ENCODE peak calls at places on chromosomes 6 and 20, in six cellular contexts. N, G, E, M, U and X are unnamed samples.

GRCh38 chr20:326645-327031 is 1.3 kb downstream of the SOX12 start:
- DNase-seq in U (no peak), E (peak), M (peak), G (no peak), N (no peak), X (no peak)

GRCh38 chr6:168784426-168784825 is 343.4 kb downstream of the SMOC2 start:
- DNase-seq in U (no peak), G (no peak), N (no peak), M (no peak), E (no peak), X (no peak)

GRCh38 chr20:33647603-33648395 is 14.3 kb upstream of the C20orf144 start:
- DNase-seq in U (no peak), N (no peak), G (no peak), M (no peak), E (no peak), X (peak)

GRCh38 chr6:90458353-90459224 is 128.3 kb downstream of the MAP3K7 start:
- DNase-seq in M (no peak), E (no peak), U (no peak), N (no peak), G (no peak), X (no peak)

GRCh38 chr6:21438986-21439352 is 154.6 kb upstream of the SOX4 start:
- DNase-seq in U (no peak), E (no peak), G (no peak), M (no peak), N (no peak), X (no peak)

GRCh38 chr6:137728386-137729349 is 138.4 kb upstream of the TNFAIP3 start:
- DNase-seq in U (no peak), N (no peak), M (no peak), E (no peak), G (peak), X (peak)

GRCh38 chr6:117329926-117330325 is 64.6 kb downstream of the VGLL2 start:
- DNase-seq in E (no peak), N (no peak), M (no peak), G (no peak), U (no peak), X (no peak)

GRCh38 chr20:38649275-38649891 is 47.8 kb downstream of the ARHGAP40 start:
- DNase-seq in G (no peak), M (no peak), E (no peak), U (peak), N (no peak), X (no peak)

GRCh38 chr6:167689751-167690150 is 137.0 kb upstream of the AFDN start:
- DNase-seq in U (no peak), M (no peak), G (no peak), N (no peak), E (no peak), X (no peak)

GRCh38 chr6:154500769-154501171 is 9.7 kb downstream of the CNKSR3 start:
- DNase-seq in G (no peak), N (no peak), M (no peak), E (no peak), U (no peak), X (no peak)
- TF ChIP-seq CTCF in G (no peak), N (peak), M (peak), E (peak), U (peak), X (peak)

DNA sequence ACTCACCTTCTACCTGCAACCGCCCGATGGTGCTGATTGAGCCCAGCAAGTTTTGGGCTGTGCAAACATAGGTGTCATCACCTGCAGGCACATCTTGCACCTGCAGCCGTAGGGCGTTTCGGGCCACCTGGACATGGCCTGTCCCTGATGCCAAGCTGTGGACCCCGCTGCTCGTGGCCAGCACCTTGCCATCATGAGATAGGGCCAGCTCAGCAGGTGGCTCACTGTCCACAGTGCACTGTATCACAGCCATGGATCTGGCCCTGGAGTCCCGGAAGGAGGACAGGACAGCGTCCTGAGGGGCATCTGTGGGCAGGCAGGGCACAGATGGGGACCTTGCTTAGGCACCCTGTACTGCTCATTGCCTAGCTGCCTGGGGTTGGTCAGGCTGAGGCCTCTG is 10.1 kb upstream of the ADAM33 start:
- DNase-seq in E (no peak), M (peak), G (no peak), U (no peak), N (no peak), X (no peak)
- TF ChIP-seq CTCF in E (no peak), M (no peak), G (no peak), U (no peak), N (no peak), X (no peak)

GRCh38 chr20:45985573-45985972 is 13.6 kb upstream of the ZNF335 start:
- DNase-seq in E (peak), M (no peak), U (no peak), N (no peak), G (no peak), X (peak)
- TF ChIP-seq CTCF in E (no peak), M (no peak), U (no peak), N (peak), G (no peak), X (peak)

DNA sequence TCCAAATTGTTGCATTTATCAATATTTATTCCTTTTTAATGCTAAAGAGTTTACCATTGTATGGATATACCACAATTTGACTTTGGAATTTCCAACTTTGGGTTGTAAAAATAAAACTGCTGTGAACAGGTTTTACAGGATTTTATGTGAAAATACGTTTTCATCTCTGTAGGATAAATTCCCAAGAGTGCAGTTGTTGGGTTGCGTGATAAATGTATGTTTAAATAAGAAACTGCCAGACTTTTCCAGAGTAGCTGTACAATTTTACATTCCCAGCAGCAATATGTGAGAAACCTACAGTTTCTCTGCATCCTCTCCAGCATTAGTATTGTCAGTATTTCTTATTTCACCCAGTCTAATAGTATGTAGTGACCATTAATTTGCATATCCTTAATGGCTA is 12.6 kb downstream of the TAB2 start:
- DNase-seq in N (no peak), U (no peak), G (no peak), M (no peak), E (no peak), X (no peak)
- TF ChIP-seq CTCF in N (no peak), U (no peak), G (no peak), M (no peak), E (no peak), X (no peak)

GRCh38 chr20:64200740-64201139 is 36.5 kb downstream of the MYT1 start:
- DNase-seq in M (no peak), N (no peak), U (no peak), E (no peak), G (no peak), X (no peak)

GRCh38 chr20:64199395-64199794 is 35.1 kb downstream of the MYT1 start:
- DNase-seq in N (no peak), U (no peak), M (no peak), E (no peak), G (no peak), X (no peak)

GRCh38 chr20:64198347-64198746 is 34.1 kb downstream of the MYT1 start:
- DNase-seq in M (no peak), E (no peak), U (no peak), G (no peak), N (no peak), X (no peak)

GRCh38 chr20:64194269-64194668 is 30.0 kb downstream of the MYT1 start:
- DNase-seq in G (no peak), N (no peak), M (no peak), E (peak), U (no peak), X (peak)

GRCh38 chr20:64196831-64197418 is 32.7 kb downstream of the MYT1 start:
- DNase-seq in N (no peak), U (no peak), M (no peak), G (no peak), E (no peak), X (no peak)
- TF ChIP-seq CTCF in N (no peak), U (no peak), M (no peak), G (no peak), E (no peak), X (no peak)

DNA sequence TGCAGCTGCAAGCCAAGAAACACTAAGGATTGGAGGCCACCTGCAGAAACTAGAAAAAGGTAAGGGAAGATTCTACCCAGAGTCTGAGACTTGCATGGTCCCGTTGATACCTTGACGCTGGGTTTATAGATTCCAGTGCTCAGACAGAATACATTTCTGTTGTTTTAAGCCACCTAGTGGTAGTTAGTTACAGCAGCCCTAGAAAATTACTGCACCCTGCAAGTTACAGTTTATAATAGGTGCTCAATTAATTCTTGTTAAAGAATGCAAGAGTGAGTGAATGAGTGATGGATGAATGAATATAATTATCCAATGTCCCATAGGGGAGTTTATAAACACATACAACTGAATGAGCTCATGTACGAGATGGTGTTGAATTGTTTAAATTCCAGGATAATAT is 453.1 kb upstream of the SLC35B3 start:
- DNase-seq in M (no peak), U (no peak), N (no peak), E (no peak), G (no peak), X (no peak)
- TF ChIP-seq CTCF in M (peak), U (peak), N (peak), E (peak), G (no peak), X (peak)

DNA sequence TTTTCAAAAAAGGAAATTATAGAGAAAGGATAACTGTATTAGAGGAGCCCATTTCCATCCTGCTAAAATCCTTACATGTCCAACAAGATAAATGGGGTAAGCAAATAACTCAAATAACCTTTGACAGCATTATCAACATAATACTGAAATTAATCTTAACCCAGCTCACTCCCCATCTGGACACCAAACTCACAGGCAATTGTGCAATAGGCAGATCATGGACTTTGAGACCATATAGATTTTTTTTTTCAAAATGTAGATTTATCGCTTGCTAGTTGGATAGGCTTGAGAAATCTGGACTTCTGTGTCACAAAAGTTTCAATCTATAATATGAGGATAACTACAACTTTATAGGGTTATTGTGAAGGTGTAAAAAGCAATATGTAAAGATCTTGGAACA is 134.4 kb upstream of the ASCC3 start:
- DNase-seq in E (no peak), M (no peak), N (no peak), U (no peak), G (no peak), X (no peak)
- TF ChIP-seq CTCF in E (no peak), M (no peak), N (no peak), U (no peak), G (no peak), X (no peak)

GRCh38 chr20:9071976-9072726 is 3.3 kb downstream of the PLCB4 start:
- DNase-seq in M (no peak), U (no peak), E (no peak), G (no peak), N (no peak), X (no peak)
- TF ChIP-seq CTCF in M (no peak), U (no peak), E (no peak), G (no peak), N (no peak), X (peak)

GRCh38 chr20:48659888-48660287 is 167.9 kb downstream of the PREX1 start:
- DNase-seq in M (no peak), N (no peak), U (no peak), G (no peak), E (no peak), X (no peak)
- TF ChIP-seq CTCF in M (no peak), N (no peak), U (no peak), G (no peak), E (no peak), X (no peak)